ENCODE peak calls at places on chromosomes 5 and 9, in seven cellular contexts. F is uterus, J is glutamatergic neuron, G is neural crest cell, W is A549, I is H9, A is HFF-Myc. V is an unnamed sample.

GRCh38 chr9:89946741-89947140 is 341.9 kb downstream of the GADD45G start:
- DNase-seq in F (no peak), J (no peak), G (no peak), W (no peak), I (no peak), A (no peak), V (no peak)

GRCh38 chr5:132275367-132276220 is 18.1 kb downstream of the PDLIM4 start:
- DNase-seq in F (no peak), J (no peak), G (no peak), W (no peak), I (no peak), A (no peak), V (no peak)

GRCh38 chr9:112535811-112536210 is 49.2 kb downstream of the KIAA1958 start:
- DNase-seq in F (no peak), J (no peak), G (no peak), W (no peak), I (no peak), A (no peak), V (no peak)

GRCh38 chr9:95505676-95506437 is 10.9 kb downstream of the PTCH1 start:
- DNase-seq in F (peak), J (peak), G (peak), W (peak), I (peak), A (no peak), V (peak)

GRCh38 chr5:31196309-31196708 is 2.8 kb downstream of the CDH6 start:
- DNase-seq in F (no peak), J (no peak), G (no peak), W (no peak), I (no peak), A (peak), V (no peak)

GRCh38 chr5:94870496-94871214 is 252.2 kb downstream of the SLF1 start:
- DNase-seq in F (no peak), J (peak), G (peak), W (no peak), I (no peak), A (no peak), V (no peak)

GRCh38 chr5:42715791-42716190 is 40.8 kb upstream of the CCDC152 start:
- DNase-seq in F (no peak), J (no peak), G (no peak), W (no peak), I (no peak), A (no peak), V (no peak)

GRCh38 chr9:87888501-87888900 is 5.8 kb downstream of the SPATA31E1 start:
- DNase-seq in F (no peak), J (no peak), G (no peak), W (no peak), I (peak), A (no peak), V (no peak)

GRCh38 chr5:81269751-81270686 is 31.4 kb upstream of the ZCCHC9 start:
- DNase-seq in F (no peak), J (no peak), G (no peak), W (no peak), I (peak), A (no peak), V (no peak)

GRCh38 chr5:44001675-44002380 is 387.4 kb downstream of the FGF10 start:
- DNase-seq in F (no peak), J (no peak), G (no peak), W (no peak), I (no peak), A (no peak), V (no peak)
- TF ChIP-seq CTCF in F (no peak), J (no peak), G (no peak), W (no peak), I (no peak), A (no peak), V (no peak)

GRCh38 chr5:17089690-17090089 is 127.7 kb upstream of the BASP1 start:
- DNase-seq in F (no peak), J (no peak), G (no peak), W (no peak), I (no peak), A (no peak), V (no peak)
- TF ChIP-seq CTCF in F (no peak), J (no peak), G (no peak), W (no peak), I (no peak), A (no peak), V (no peak)

GRCh38 chr9:124010665-124011321 is 775 bp upstream of the LHX2 start:
- DNase-seq in F (no peak), J (peak), G (no peak), W (peak), I (no peak), A (no peak), V (peak)

GRCh38 chr9:124009835-124010226 is 1.7 kb upstream of the LHX2 start:
- DNase-seq in F (no peak), J (no peak), G (no peak), W (no peak), I (no peak), A (no peak), V (no peak)

GRCh38 chr9:124012368-124013262 is 1.0 kb downstream of the LHX2 start:
- DNase-seq in F (no peak), J (peak), G (no peak), W (no peak), I (peak), A (no peak), V (no peak)

GRCh38 chr9:124010303-124010664 is 1.3 kb upstream of the LHX2 start:
- DNase-seq in F (no peak), J (no peak), G (no peak), W (no peak), I (no peak), A (no peak), V (no peak)

GRCh38 chr9:124011460-124012301 is at the start of gene LHX2:
- DNase-seq in F (no peak), J (peak), G (peak), W (peak), I (peak), A (peak), V (peak)
- TF ChIP-seq CTCF in F (no peak), J (peak), G (no peak), W (peak), I (peak), A (no peak), V (no peak)

DNA sequence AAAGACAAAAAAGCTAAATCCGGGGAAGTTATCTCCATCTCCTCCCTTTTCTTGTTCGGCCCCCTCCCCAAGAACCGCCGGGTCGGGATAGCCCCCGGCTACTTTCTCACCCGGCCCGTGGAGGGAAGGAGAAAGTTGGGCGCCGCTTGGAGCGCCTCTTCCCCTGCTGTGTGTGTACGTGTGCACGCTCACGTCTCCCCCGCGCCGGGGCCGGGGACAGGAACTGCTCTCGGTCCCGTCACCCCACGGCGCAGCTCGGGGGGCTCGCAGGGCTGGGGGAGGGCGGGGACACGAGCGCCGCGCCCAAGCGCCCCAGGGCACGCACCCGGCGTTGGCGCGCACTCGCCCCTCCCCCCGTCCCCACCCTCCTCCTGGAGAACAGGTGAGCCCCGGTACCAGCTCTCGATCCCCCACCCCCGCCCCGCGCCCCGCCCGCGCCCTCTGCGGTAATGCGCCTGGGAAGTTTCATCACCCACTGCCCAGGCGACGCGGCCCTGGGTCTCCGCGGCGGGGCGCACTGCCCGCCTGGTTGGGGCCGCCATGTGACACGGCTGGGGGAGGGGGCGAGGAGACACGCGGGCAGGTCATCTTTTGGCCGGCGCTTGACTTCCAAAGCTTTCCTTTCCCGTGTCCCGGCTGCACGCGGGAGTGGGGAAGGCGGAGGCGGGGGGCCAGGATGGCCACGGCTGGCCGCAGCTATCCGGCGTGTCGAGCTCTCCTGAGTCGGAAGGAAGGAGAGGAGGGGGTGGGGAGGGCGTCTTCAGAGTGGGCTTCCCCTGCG is 1.3 kb upstream of the STC2 start:
- DNase-seq in F (no peak), J (peak), G (peak), W (no peak), I (peak), A (no peak), V (peak)
- TF ChIP-seq CTCF in F (no peak), J (no peak), G (no peak), W (peak), I (peak), A (no peak), V (no peak)

DNA sequence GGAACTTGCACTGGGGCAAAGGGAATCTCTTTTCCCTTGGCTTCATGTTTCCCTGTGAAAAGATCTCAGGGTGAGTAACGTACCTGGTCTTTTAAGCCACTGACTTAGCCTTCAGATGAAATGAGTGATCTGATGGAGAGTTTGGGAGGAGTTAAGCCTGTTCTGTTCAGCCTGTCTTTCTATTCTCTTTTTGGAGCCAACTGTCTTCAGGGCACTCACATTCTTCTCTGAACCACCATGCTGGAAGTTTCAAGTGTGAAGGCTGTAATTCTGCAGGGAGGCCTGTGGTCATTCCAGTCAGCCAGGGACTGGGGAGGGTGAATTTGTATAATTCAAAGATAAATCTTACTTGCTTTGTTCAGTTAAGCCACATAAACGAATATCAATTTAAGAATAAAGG is 722.2 kb upstream of the SEMA6A start:
- DNase-seq in F (no peak), J (no peak), G (no peak), W (no peak), I (no peak), A (no peak), V (no peak)
- TF ChIP-seq CTCF in F (no peak), J (no peak), G (no peak), W (no peak), I (no peak), A (no peak), V (no peak)

GRCh38 chr9:86034863-86035734 is 64.3 kb downstream of the GOLM1 start:
- DNase-seq in F (no peak), J (peak), G (peak), W (peak), I (peak), A (no peak), V (peak)
- TF ChIP-seq CTCF in F (peak), J (peak), G (peak), W (peak), I (peak), A (peak), V (peak)